ENCODE peak calls at places on chromosomes 1 and 21, in five cellular contexts. M, G, K, V and Y are unnamed samples.

GRCh38 chr1:111789077-111789476 is 33.4 kb downstream of the DDX20 start:
- DNase-seq in M (no peak), G (no peak), K (no peak), V (no peak), Y (no peak)

GRCh38 chr1:114153051-114153620 is 533 bp downstream of the SYT6 start:
- DNase-seq in M (no peak), G (no peak), K (no peak), V (no peak), Y (no peak)

GRCh38 chr21:29642551-29643245 is 297.1 kb downstream of the GRIK1 start:
- DNase-seq in M (peak), G (no peak), K (no peak), V (no peak), Y (no peak)

GRCh38 chr1:156524985-156525590 is 24.5 kb upstream of the MEF2D start:
- DNase-seq in M (no peak), G (no peak), K (no peak), V (no peak), Y (no peak)

GRCh38 chr1:221992427-221992826 is 250.5 kb upstream of the DUSP10 start:
- DNase-seq in M (no peak), G (no peak), K (peak), V (no peak), Y (no peak)

GRCh38 chr1:230399321-230400006 is 26.7 kb downstream of the PGBD5 start:
- DNase-seq in M (no peak), G (no peak), K (no peak), V (no peak), Y (no peak)

GRCh38 chr1:167093863-167094516 is at the start of gene STYXL2:
- DNase-seq in M (no peak), G (no peak), K (no peak), V (no peak), Y (no peak)

GRCh38 chr1:87325982-87326738 is 2.5 kb upstream of the LMO4 start:
- DNase-seq in M (peak), G (no peak), K (no peak), V (peak), Y (peak)

GRCh38 chr1:177278626-177279390 is 108.0 kb downstream of the BRINP2 start:
- DNase-seq in M (peak), G (no peak), K (no peak), V (no peak), Y (no peak)

GRCh38 chr1:161072751-161073449 is 3.2 kb upstream of the ARHGAP30 start:
- DNase-seq in M (no peak), G (no peak), K (no peak), V (no peak), Y (peak)

GRCh38 chr1:169833179-169833901 is 38.6 kb upstream of the METTL18 start:
- DNase-seq in M (no peak), G (no peak), K (no peak), V (no peak), Y (no peak)

GRCh38 chr1:75135829-75136142 is 1.6 kb downstream of the LHX8 start:
- DNase-seq in M (no peak), G (no peak), K (no peak), V (no peak), Y (no peak)

GRCh38 chr21:45074818-45075605 is 632 bp downstream of the ADARB1 start:
- DNase-seq in M (peak), G (no peak), K (no peak), V (peak), Y (no peak)

GRCh38 chr1:905811-906531 is 17.8 kb upstream of the SAMD11 start:
- DNase-seq in M (no peak), G (no peak), K (no peak), V (peak), Y (no peak)

GRCh38 chr1:47752048-47752451 is 245.1 kb downstream of the TRABD2B start:
- DNase-seq in M (no peak), G (no peak), K (no peak), V (no peak), Y (no peak)

GRCh38 chr1:54547601-54548388 is at the start of gene ACOT11:
- DNase-seq in M (no peak), G (no peak), K (no peak), V (peak), Y (peak)

GRCh38 chr1:155978973-155979429 is 654 bp upstream of the ARHGEF2 start:
- DNase-seq in M (peak), G (no peak), K (no peak), V (no peak), Y (no peak)

GRCh38 chr1:241142493-241142892 is 214.5 kb downstream of the RGS7 start:
- DNase-seq in M (no peak), G (no peak), K (no peak), V (no peak), Y (no peak)

GRCh38 chr1:38250356-38250755 is 203.8 kb upstream of the POU3F1 start:
- DNase-seq in M (no peak), G (no peak), K (no peak), V (no peak), Y (no peak)

GRCh38 chr21:38420140-38420539 is 78.1 kb downstream of the ERG start:
- DNase-seq in M (no peak), G (no peak), K (no peak), V (no peak), Y (no peak)

GRCh38 chr1:222777977-222778376 is 36.9 kb upstream of the DISP1 start:
- DNase-seq in M (no peak), G (no peak), K (no peak), V (no peak), Y (no peak)

GRCh38 chr1:221897312-221897711 is 155.4 kb upstream of the DUSP10 start:
- DNase-seq in M (no peak), G (no peak), K (no peak), V (peak), Y (no peak)

GRCh38 chr1:234911787-234912186 is 216.8 kb downstream of the TOMM20 start:
- DNase-seq in M (no peak), G (no peak), K (no peak), V (no peak), Y (no peak)

GRCh38 chr1:198677027-198677426 is 38.2 kb downstream of the PTPRC start:
- DNase-seq in M (no peak), G (no peak), K (no peak), V (no peak), Y (no peak)

GRCh38 chr1:4657920-4658585 is 3.6 kb downstream of the AJAP1 start:
- DNase-seq in M (no peak), G (no peak), K (no peak), V (peak), Y (no peak)

GRCh38 chr1:112508242-112509004 is at the start of gene WNT2B:
- DNase-seq in M (peak), G (no peak), K (no peak), V (peak), Y (peak)

GRCh38 chr1:150127868-150128267 is 21.8 kb upstream of the PLEKHO1 start:
- DNase-seq in M (no peak), G (no peak), K (no peak), V (no peak), Y (no peak)

GRCh38 chr1:153791856-153792253 is 16.6 kb downstream of the SLC27A3 start:
- DNase-seq in M (no peak), G (no peak), K (no peak), V (no peak), Y (no peak)

GRCh38 chr1:153789478-153790148 is 14.4 kb downstream of the SLC27A3 start:
- DNase-seq in M (peak), G (no peak), K (no peak), V (no peak), Y (no peak)

GRCh38 chr1:153790282-153790995 is 15.2 kb downstream of the SLC27A3 start:
- DNase-seq in M (no peak), G (no peak), K (no peak), V (no peak), Y (no peak)

GRCh38 chr1:153792631-153793041 is 17.4 kb downstream of the SLC27A3 start:
- DNase-seq in M (no peak), G (no peak), K (no peak), V (no peak), Y (no peak)

DNA sequence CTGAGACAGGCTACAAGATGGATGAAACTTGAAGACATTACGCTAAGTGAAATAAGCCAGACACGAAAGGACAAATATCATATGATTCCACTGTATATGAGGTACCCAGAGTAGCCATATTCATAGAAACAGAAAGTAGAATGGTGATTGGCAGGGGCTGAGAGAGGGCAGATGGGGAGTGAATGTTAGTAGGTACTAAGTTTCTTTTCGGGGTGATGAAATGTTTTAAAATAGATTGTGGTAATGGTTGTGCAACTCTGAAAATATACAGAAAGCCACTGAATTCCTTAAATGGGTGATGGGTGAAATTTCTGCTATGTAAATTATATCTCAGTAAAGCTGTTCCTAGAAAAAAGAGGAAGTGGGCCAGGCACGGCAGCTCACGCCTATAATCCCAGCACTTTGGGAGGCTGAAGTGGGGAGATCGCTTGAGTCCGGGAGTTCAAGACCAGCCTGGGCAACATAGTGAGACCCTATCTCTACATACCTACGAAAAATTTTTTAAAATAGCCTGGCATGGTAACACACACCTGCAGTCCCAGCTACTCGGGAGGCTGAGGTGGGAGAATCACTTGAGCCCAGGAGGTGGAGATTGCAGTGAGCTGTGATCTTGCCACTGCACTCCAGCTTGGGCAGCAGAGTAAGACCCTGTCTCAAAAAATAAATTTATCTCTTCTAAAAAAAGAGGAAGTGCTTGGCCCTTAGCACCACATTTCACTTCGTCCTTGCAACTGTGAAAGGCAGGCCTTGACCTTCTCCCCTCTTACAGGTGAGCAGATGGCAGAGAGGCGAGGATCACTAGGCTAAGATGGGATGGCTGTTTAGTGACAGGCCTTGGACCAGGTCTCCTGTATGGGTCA is 16.0 kb downstream of the SLC27A3 start:
- DNase-seq in M (peak), G (no peak), K (peak), V (no peak), Y (no peak)
- TF ChIP-seq ZBTB33 in M (no peak), G (no peak), K (no peak), V (no peak), Y (no peak)

GRCh38 chr1:228360533-228361313 is 45.9 kb downstream of the TRIM11 start:
- DNase-seq in M (no peak), G (no peak), K (no peak), V (no peak), Y (peak)

GRCh38 chr1:228359613-228360532 is 46.8 kb downstream of the TRIM11 start:
- DNase-seq in M (no peak), G (no peak), K (no peak), V (no peak), Y (no peak)

GRCh38 chr1:228362884-228363450 is 43.7 kb downstream of the TRIM11 start:
- DNase-seq in M (no peak), G (no peak), K (no peak), V (no peak), Y (no peak)

GRCh38 chr1:228362141-228362883 is 44.3 kb downstream of the TRIM11 start:
- DNase-seq in M (no peak), G (no peak), K (no peak), V (no peak), Y (no peak)

DNA sequence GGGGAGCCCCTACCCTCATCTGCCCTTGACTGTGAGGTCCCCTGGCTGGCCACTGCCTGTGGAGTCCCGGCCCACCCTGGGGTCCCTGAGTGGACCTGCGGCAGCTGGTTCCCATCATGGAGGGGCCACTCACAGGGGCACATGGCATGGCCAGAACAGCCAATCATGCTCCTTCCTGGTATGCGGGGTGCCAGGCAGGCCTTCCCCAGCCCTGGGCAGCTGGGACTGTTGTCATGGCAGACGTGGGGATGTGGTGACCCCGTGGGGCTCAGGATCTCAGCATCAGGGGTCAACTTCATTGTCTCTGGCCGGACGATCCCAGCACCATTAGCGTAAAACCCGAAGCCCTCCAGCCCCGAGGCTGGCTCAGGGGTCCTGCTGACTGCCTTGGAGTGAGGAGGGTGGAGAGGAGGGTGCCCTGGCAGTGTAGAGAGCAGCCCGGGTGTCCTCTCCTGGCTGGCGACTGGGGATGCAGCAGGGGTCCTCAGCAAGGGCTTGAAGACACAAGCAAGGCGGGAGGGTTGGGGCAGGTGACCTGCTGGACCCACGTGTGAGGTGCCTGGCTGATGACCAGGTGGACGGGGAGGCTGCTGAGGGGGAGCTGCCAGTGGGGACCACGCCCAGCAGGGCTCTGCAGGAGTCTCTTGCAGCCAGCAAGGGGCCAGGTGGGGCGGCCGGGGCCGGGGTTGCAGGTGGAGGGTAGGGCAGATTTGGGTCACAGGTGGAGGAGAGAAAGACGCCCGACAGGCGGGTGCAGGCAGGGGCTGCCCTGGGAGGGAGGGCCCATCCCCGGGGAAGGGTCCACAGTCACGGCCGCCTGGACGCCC is 45.1 kb downstream of the TRIM11 start:
- DNase-seq in M (no peak), G (no peak), K (no peak), V (no peak), Y (no peak)
- TF ChIP-seq ZBTB33 in M (no peak), G (no peak), K (no peak), V (no peak), Y (no peak)

GRCh38 chr1:185601189-185601588 is 133.0 kb upstream of the HMCN1 start:
- DNase-seq in M (no peak), G (no peak), K (no peak), V (no peak), Y (no peak)

GRCh38 chr1:185594786-185595410 is 139.3 kb upstream of the HMCN1 start:
- DNase-seq in M (no peak), G (no peak), K (no peak), V (no peak), Y (no peak)

GRCh38 chr1:185595835-185596667 is 138.1 kb upstream of the HMCN1 start:
- DNase-seq in M (peak), G (peak), K (peak), V (peak), Y (peak)

GRCh38 chr1:185603158-185603557 is 131.0 kb upstream of the HMCN1 start:
- DNase-seq in M (no peak), G (no peak), K (peak), V (no peak), Y (no peak)

DNA sequence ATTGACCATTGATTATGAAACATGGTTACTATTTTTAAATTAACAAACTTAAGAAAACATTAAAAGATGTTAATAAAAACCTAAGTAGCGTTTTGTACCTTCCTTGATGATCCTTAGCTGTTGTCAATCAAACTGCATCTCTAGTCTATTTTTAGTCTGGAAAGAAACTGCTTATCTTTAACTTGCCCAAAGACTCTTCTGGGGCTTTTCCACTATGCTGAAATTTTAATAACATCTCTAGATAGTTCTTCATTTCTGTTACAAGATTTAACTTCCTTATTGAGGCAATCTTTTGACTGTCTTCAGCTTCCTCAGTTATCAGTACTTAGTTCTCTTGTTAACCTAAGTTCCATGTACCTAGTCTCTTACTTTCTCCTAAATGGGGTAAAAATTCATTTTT is 135.9 kb upstream of the HMCN1 start:
- DNase-seq in M (no peak), G (no peak), K (no peak), V (no peak), Y (no peak)
- TF ChIP-seq ZBTB33 in M (no peak), G (no peak), K (no peak), V (no peak), Y (no peak)

GRCh38 chr1:46083579-46083978 is 48.9 kb downstream of the PIK3R3 start:
- DNase-seq in M (no peak), G (no peak), K (no peak), V (no peak), Y (no peak)

GRCh38 chr1:46087891-46088290 is 44.5 kb downstream of the PIK3R3 start:
- DNase-seq in M (no peak), G (no peak), K (no peak), V (no peak), Y (no peak)

GRCh38 chr1:46081620-46082019 is 50.8 kb downstream of the PIK3R3 start:
- DNase-seq in M (no peak), G (no peak), K (no peak), V (no peak), Y (no peak)

GRCh38 chr1:46086581-46086980 is 45.8 kb downstream of the PIK3R3 start:
- DNase-seq in M (no peak), G (no peak), K (no peak), V (no peak), Y (no peak)

DNA sequence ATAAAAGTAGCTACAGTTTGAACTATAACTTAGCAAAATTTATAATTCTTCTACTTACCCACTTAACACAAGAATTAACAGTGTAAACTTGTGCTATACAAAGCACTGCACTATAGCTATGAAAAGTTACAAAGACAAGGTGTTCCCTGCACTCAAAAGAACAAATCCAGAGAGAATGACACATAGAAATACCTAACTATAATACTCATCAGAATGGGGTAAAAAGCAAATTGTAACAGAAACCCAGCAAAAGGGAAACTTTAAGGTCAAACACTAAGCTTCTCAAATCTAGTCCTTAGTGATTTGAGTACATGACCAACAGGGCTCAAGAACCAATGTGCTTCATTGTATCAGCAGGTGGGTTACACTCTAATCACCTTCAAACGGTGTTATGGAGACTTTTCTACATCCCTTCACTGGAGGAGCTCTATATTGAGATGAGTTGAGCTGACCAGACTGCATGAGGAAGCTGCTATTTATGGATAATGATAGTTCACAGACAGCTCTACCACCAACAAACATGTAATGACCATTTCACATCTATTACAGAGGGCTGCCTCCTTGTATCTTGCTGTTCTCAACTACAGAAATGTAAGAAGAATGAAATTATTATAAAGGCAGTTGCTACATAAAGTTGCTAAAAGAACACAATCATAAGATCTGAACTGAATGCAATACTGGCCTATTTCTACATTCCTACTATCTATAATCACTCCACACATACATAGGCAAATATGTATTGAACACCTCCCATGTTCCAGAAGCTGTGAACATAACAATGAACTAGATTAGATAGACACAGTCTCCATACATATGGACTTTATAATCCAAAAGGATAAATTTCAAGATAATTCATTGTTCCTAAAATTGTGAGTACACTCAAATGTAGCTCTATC is 47.6 kb downstream of the PIK3R3 start:
- DNase-seq in M (no peak), G (no peak), K (no peak), V (no peak), Y (no peak)
- TF ChIP-seq ZBTB33 in M (no peak), G (no peak), K (no peak), V (no peak), Y (no peak)

GRCh38 chr21:25281134-25281533 is 326.1 kb downstream of the MRPL39 start:
- DNase-seq in M (no peak), G (no peak), K (no peak), V (no peak), Y (no peak)
- TF ChIP-seq ZBTB33 in M (no peak), G (no peak), K (no peak), V (no peak), Y (no peak)

GRCh38 chr1:57506941-57507340 is 83.1 kb upstream of the DAB1 start:
- DNase-seq in M (no peak), G (no peak), K (no peak), V (no peak), Y (no peak)

DNA sequence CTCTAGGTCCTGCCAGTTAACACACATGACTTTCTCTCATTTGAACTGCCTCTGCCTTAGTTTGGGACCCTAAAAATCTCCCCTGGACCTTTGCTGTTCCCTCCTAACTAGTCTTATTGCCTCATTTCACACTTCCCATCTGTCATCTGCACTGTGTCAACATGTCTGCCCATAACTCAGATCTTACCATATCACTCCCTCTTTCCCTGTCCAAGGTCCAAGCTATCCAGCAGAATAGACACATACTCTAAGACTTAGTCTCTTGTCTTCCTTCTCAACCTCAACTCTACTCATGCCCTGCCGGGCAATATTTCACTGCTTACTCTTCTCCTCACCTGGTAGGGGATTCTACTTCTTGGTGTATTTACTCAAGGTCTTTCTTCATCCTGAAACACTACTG is 79.5 kb upstream of the DAB1 start:
- DNase-seq in M (no peak), G (no peak), K (no peak), V (no peak), Y (no peak)
- TF ChIP-seq ZBTB33 in M (no peak), G (no peak), K (no peak), V (no peak), Y (no peak)